ENCODE peak calls at places on chromosomes 11 and 22, in eight cellular contexts. A, K, Z, J, S, H, N and F are unnamed samples.

GRCh38 chr11:13391217-13391616 is 71.8 kb downstream of the BTBD10 start:
- DNase-seq in J (no peak), H (no peak), Z (no peak), N (no peak), K (no peak), S (no peak), A (no peak), F (no peak)

GRCh38 chr11:28581286-28582242 is 473.4 kb downstream of the METTL15 start:
- DNase-seq in A (peak; percentile 0), J (no peak), H (no peak), Z (peak; percentile 78), S (no peak), K (no peak), N (no peak), F (no peak)

GRCh38 chr11:124538019-124538418 is 5.4 kb downstream of the OR8B12 start:
- DNase-seq in H (peak; percentile 26), A (no peak), Z (peak; percentile 58), S (no peak), K (peak; percentile 24), N (no peak), J (no peak), F (no peak)

GRCh38 chr11:130024356-130024755 is 21.7 kb upstream of the PRDM10 start:
- DNase-seq in H (no peak), N (no peak), Z (no peak), A (no peak), K (no peak), S (no peak), J (no peak), F (no peak)

GRCh38 chr11:31487848-31488247 is 21.6 kb downstream of the IMMP1L start:
- DNase-seq in Z (peak; percentile 73), K (peak; percentile 35), N (no peak), H (peak; percentile 68), J (no peak), A (no peak), S (no peak), F (no peak)

GRCh38 chr22:41286639-41287091 is 678 bp upstream of the RANGAP1 start:
- DNase-seq in H (peak; percentile 22), N (peak; percentile 56), S (no peak), A (no peak), K (peak; percentile 61), Z (peak; percentile 38), J (no peak), F (no peak)

GRCh38 chr11:107953506-107953905 is 25.3 kb downstream of the RAB39A start:
- DNase-seq in S (no peak), Z (no peak), K (no peak), A (no peak), H (no peak), N (no peak), J (no peak), F (no peak)

GRCh38 chr22:25564979-25565677 is 653 bp downstream of the GRK3 start:
- DNase-seq in H (peak; percentile 20), K (peak; percentile 25), N (peak; percentile 34), J (peak; percentile 59), Z (no peak), S (peak; percentile 17), A (no peak), F (no peak)

GRCh38 chr11:116193321-116194114 is 579.3 kb downstream of the BUD13 start:
- DNase-seq in J (peak; percentile 21), H (peak; percentile 2), Z (peak; percentile 62), N (peak; percentile 46), S (peak; percentile 60), K (peak; percentile 5), A (no peak), F (no peak)

GRCh38 chr11:14656536-14657457 is 13.2 kb downstream of the PDE3B start:
- DNase-seq in H (no peak), Z (no peak), S (no peak), J (no peak), N (no peak), A (no peak), K (no peak), F (no peak)

GRCh38 chr11:132886335-132886734 is 646.0 kb downstream of the OPCML start:
- DNase-seq in K (no peak), S (no peak), J (no peak), H (no peak), Z (peak; percentile 94), A (no peak), N (no peak), F (no peak)

GRCh38 chr11:110490886-110491285 is 61.1 kb downstream of the FDX1 start:
- DNase-seq in Z (peak; percentile 80), A (peak; percentile 15), N (no peak), S (no peak), K (peak; percentile 37), J (no peak), H (no peak), F (no peak)

GRCh38 chr11:128187829-128188228 is 399.5 kb downstream of the ETS1 start:
- DNase-seq in S (no peak), K (no peak), N (no peak), Z (peak; percentile 48), H (no peak), J (no peak), A (no peak), F (no peak)

GRCh38 chr11:75654314-75654713 is 14.5 kb downstream of the MAP6 start:
- DNase-seq in S (no peak), A (peak; percentile 57), Z (peak; percentile 84), N (no peak), K (no peak), J (no peak), H (no peak), F (no peak)

GRCh38 chr11:108368134-108368533 is 99.2 kb downstream of the C11orf65 start:
- DNase-seq in A (no peak), J (no peak), K (peak; percentile 5), H (no peak), S (no peak), Z (peak; percentile 20), N (no peak), F (no peak)

GRCh38 chr11:88886796-88887195 is 179.0 kb downstream of the GRM5 start:
- DNase-seq in N (no peak), Z (peak; percentile 46), A (peak; percentile 0), J (no peak), K (no peak), H (peak; percentile 57), S (peak; percentile 11), F (no peak)

GRCh38 chr11:31870609-31871309 is 59.6 kb upstream of the PAX6 start:
- DNase-seq in K (peak; percentile 53), A (no peak), S (peak; percentile 26), Z (peak; percentile 33), H (peak; percentile 48), J (no peak), N (peak; percentile 59), F (peak; percentile 15)

GRCh38 chr11:10379022-10379421 is 74.1 kb downstream of the ADM start:
- DNase-seq in Z (peak; percentile 50), A (no peak), H (no peak), N (no peak), S (no peak), K (no peak), J (no peak), F (no peak)

GRCh38 chr11:44456544-44457270 is 108.8 kb upstream of the CD82 start:
- DNase-seq in H (peak; percentile 42), A (no peak), Z (no peak), N (no peak), S (no peak), K (no peak), J (no peak), F (no peak)

GRCh38 chr22:42872821-42873220 is 15.7 kb upstream of the ARFGAP3 start:
- DNase-seq in J (no peak), N (no peak), K (no peak), Z (no peak), H (no peak), A (no peak), S (no peak), F (no peak)

GRCh38 chr11:2783536-2784082 is 83.8 kb upstream of the KCNQ1OT1 start:
- DNase-seq in K (no peak), H (no peak), J (no peak), S (no peak), Z (peak; percentile 4), N (no peak), A (no peak), F (no peak)

GRCh38 chr22:18146389-18146753 is 3.6 kb upstream of the USP18 start:
- DNase-seq in H (no peak), S (no peak), A (no peak), Z (no peak), N (no peak), J (no peak), K (no peak), F (no peak)

GRCh38 chr22:32920032-32920628 is 118.6 kb downstream of the TIMP3 start:
- DNase-seq in K (peak; percentile 76), N (peak; percentile 15), H (no peak), A (no peak), J (peak; percentile 63), Z (peak; percentile 33), S (peak; percentile 38), F (no peak)
- TF ChIP-seq POLR2A in K (no peak), N (no peak), H (no peak), A (no peak), J (no peak), Z (no peak), S (no peak), F (no peak)

GRCh38 chr22:37692627-37693285 is 4.1 kb upstream of the TRIOBP start:
- DNase-seq in J (no peak), H (no peak), A (no peak), N (no peak), K (no peak), S (no peak), Z (no peak), F (no peak)
- TF ChIP-seq POLR2A in J (no peak), H (no peak), A (no peak), N (no peak), K (no peak), S (no peak), Z (no peak), F (peak; percentile 40)

GRCh38 chr11:114058026-114058706 is 1.3 kb upstream of the ZBTB16 start:
- DNase-seq in Z (no peak), K (peak; percentile 91), J (peak; percentile 57), A (no peak), H (no peak), N (peak; percentile 35), S (no peak), F (no peak)
- TF ChIP-seq POLR2A in Z (no peak), K (peak; percentile 60), J (no peak), A (no peak), H (no peak), N (no peak), S (no peak), F (no peak)

DNA sequence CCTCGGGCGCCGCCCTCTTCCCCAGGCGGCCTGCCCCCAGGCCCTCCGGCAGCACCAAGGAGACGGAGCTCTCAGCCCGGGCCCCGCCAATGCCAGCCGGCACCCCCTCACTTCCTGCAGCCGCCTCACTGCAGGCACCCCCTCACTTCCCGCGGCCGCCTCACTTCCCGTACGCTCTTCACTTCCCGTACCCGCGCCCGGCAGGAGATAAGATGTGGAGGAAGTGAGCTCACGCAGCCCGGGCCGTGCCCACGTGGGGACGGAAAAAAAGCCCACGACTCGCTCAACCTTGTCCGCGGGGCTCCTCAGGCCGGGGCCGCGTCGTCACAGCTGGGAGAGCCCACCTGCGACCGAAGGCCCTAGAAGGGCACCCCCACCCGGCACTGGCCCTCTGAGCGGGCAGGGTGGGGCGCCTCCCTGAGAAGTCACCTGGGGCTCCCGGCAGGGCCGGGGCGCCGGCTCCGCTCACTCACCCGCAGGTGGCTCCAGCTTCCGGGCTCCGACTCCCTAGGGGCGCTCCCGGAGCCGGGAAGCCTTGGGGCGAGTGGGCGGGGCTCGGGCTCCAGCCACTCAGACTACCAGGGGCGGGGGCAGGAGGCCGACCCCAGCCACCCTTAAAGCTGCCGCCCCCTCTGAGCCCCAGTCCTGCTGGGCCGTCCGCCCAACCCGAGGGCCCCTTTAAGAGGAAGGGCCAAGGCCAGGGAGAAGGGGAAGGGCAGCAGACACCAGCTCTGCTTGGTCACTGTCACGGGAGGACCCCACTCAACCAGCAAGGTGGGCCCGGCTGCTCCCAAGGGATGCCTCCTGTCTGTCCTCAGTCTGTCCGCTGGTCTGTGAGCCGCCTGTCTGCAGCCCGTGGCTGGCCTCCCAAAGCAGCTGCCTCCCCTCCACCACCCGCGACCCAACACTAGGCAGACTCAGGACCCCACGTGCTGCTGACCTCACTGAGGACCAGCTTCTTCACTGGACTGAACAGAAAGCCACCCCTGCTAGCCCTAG is 31.4 kb downstream of the PISD start:
- DNase-seq in A (peak; percentile 73), J (peak; percentile 82), S (peak; percentile 81), H (peak; percentile 44), N (peak; percentile 74), Z (peak; percentile 74), K (peak; percentile 89), F (peak; percentile 90)
- TF ChIP-seq POLR2A in A (peak; percentile 21), J (peak; percentile 43), S (peak; percentile 27), H (peak; percentile 37), N (peak; percentile 63), Z (peak; percentile 81), K (peak; percentile 70), F (no peak)